ENCODE peak calls at places on chromosomes 11 and 22, in ten cellular contexts. M is brain microvascular endothelial cell, N is transverse colon, Y is cardiac muscle cell, L is ovary, G is HL-60, Q is astrocyte of the cerebellum, J is right lobe of liver, D is IMR-90, X is sigmoid colon. T is an unnamed sample.

GRCh38 chr22:46287873-46288751 is 8.6 kb upstream of the GTSE1 start:
- DNase-seq in M (no peak), N (peak; percentile 66), Y (no peak), L (no peak), G (peak; percentile 57), Q (no peak), J (peak; percentile 46), D (no peak), X (no peak), T (peak; percentile 89)

GRCh38 chr11:57763568-57763967 is 2.0 kb downstream of the CTNND1 start:
- DNase-seq in M (peak; percentile 45), N (no peak), Y (peak; percentile 55), L (no peak), G (no peak), Q (no peak), J (no peak), D (peak; percentile 53), X (no peak), T (no peak)

GRCh38 chr11:125566235-125566634 is 3.0 kb upstream of the EI24 start:
- DNase-seq in M (no peak), N (no peak), Y (no peak), L (no peak), G (no peak), Q (no peak), J (peak; percentile 76), D (no peak), X (no peak), T (no peak)

GRCh38 chr22:27183474-27183873 is 526.1 kb downstream of the MIAT start:
- DNase-seq in M (no peak), N (no peak), Y (no peak), L (no peak), G (no peak), Q (no peak), J (no peak), D (no peak), X (no peak), T (no peak)

GRCh38 chr11:33624082-33624481 is 76.5 kb downstream of the C11orf91 start:
- DNase-seq in M (no peak), N (no peak), Y (no peak), L (no peak), G (no peak), Q (no peak), J (no peak), D (no peak), X (no peak), T (peak; percentile 22)

GRCh38 chr11:5004429-5005274 is 10.0 kb downstream of the OR51L1 start:
- DNase-seq in M (peak; percentile 68), N (peak; percentile 46), Y (peak; percentile 74), L (peak; percentile 30), G (peak; percentile 4), Q (peak; percentile 55), J (peak; percentile 49), D (peak; percentile 61), X (no peak), T (peak; percentile 57)

GRCh38 chr22:47245786-47246185 is 483.3 kb downstream of the TBC1D22A start:
- DNase-seq in M (no peak), N (no peak), Y (no peak), L (no peak), G (no peak), Q (no peak), J (no peak), D (no peak), X (no peak), T (no peak)

GRCh38 chr11:19380375-19380774 is 139.6 kb upstream of the E2F8 start:
- DNase-seq in M (peak; percentile 92), N (no peak), Y (peak; percentile 77), L (no peak), G (no peak), Q (peak; percentile 33), J (no peak), D (peak; percentile 97), X (no peak), T (no peak)

GRCh38 chr11:2789791-2790580 is 90.2 kb upstream of the KCNQ1OT1 start:
- DNase-seq in M (no peak), N (peak; percentile 4), Y (no peak), L (no peak), G (no peak), Q (no peak), J (peak; percentile 2), D (no peak), X (peak; percentile 55), T (no peak)

GRCh38 chr11:6607190-6607635 is 3.6 kb downstream of the ILK start:
- DNase-seq in M (no peak), N (no peak), Y (no peak), L (no peak), G (no peak), Q (peak; percentile 15), J (no peak), D (no peak), X (no peak), T (no peak)

DNA sequence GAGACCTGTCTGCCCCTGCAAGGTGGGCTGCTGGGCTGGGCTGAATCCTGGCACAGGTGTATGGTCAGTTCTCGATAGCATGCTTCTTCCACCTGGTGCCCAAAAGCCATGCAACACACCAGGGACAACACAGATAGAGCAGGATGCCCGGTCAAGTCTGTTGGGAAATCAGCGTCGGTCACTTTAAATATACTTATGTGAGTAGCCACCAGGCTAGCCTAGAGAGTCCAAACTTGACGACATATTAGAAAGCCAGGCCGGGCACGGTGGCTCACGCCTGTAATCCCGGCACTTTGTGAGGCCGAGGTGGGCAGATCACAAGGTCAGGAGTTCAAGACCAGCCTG is 8.9 kb downstream of the C1QTNF6 start:
- DNase-seq in M (no peak), N (no peak), Y (no peak), L (peak; percentile 17), G (no peak), Q (no peak), J (no peak), D (no peak), X (no peak), T (no peak)
- TF ChIP-seq CTCF in M (no peak), N (no peak), Y (no peak), L (no peak), G (no peak), Q (no peak), J (no peak), D (no peak), X (no peak), T (no peak)

GRCh38 chr11:69986421-69987229 is 91.5 kb upstream of the ANO1 start:
- DNase-seq in M (no peak), N (no peak), Y (no peak), L (no peak), G (no peak), Q (no peak), J (no peak), D (no peak), X (no peak), T (no peak)

GRCh38 chr11:69985331-69985653 is 92.8 kb upstream of the ANO1 start:
- DNase-seq in M (no peak), N (no peak), Y (no peak), L (no peak), G (no peak), Q (no peak), J (no peak), D (no peak), X (no peak), T (no peak)

GRCh38 chr11:69984457-69985261 is 93.5 kb upstream of the ANO1 start:
- DNase-seq in M (no peak), N (no peak), Y (no peak), L (no peak), G (no peak), Q (no peak), J (no peak), D (no peak), X (no peak), T (no peak)

GRCh38 chr11:69983897-69984438 is 94.1 kb upstream of the ANO1 start:
- DNase-seq in M (no peak), N (no peak), Y (no peak), L (no peak), G (no peak), Q (no peak), J (no peak), D (peak; percentile 37), X (no peak), T (no peak)

GRCh38 chr11:69985654-69986420 is 92.3 kb upstream of the ANO1 start:
- DNase-seq in M (no peak), N (no peak), Y (no peak), L (no peak), G (no peak), Q (no peak), J (peak; percentile 42), D (no peak), X (no peak), T (no peak)
- H3K4me3 ChIP-seq in M (peak overlapping the region; percentile 24), N (peak overlapping the region; percentile 15), Y (peak overlapping the region; percentile 27), L (peak overlapping the region; percentile 21), G (no peak overlapping the region), Q (peak overlapping the region; percentile 18), J (peak overlapping the region; percentile 67), D (peak overlapping the region; percentile 72), X (peak overlapping the region; percentile 10), T (no peak overlapping the region)

GRCh38 chr11:26227311-26227710 is 104.6 kb upstream of the ANO3 start:
- DNase-seq in M (peak; percentile 63), N (no peak), Y (peak; percentile 86), L (no peak), G (no peak), Q (peak; percentile 58), J (no peak), D (peak; percentile 94), X (no peak), T (peak; percentile 65)
- TF ChIP-seq CTCF in M (peak; percentile 39), N (peak; percentile 20), Y (peak; percentile 55), L (peak; percentile 57), G (no peak), Q (peak; percentile 30), J (peak; percentile 49), D (peak; percentile 85), X (no peak), T (peak; percentile 38)

GRCh38 chr11:17475666-17476316 is 854 bp downstream of the ABCC8 start:
- DNase-seq in M (no peak), N (no peak), Y (no peak), L (no peak), G (no peak), Q (no peak), J (no peak), D (no peak), X (no peak), T (no peak)

GRCh38 chr11:17477084-17477333 is 364 bp upstream of the ABCC8 start:
- DNase-seq in M (no peak), N (no peak), Y (no peak), L (no peak), G (no peak), Q (no peak), J (no peak), D (no peak), X (no peak), T (no peak)

GRCh38 chr11:17476317-17477083 is at the start of gene ABCC8:
- DNase-seq in M (no peak), N (no peak), Y (no peak), L (no peak), G (no peak), Q (no peak), J (no peak), D (no peak), X (no peak), T (no peak)

GRCh38 chr11:17478064-17478463 is 1.4 kb upstream of the ABCC8 start:
- DNase-seq in M (no peak), N (no peak), Y (no peak), L (no peak), G (no peak), Q (no peak), J (no peak), D (no peak), X (no peak), T (no peak)

DNA sequence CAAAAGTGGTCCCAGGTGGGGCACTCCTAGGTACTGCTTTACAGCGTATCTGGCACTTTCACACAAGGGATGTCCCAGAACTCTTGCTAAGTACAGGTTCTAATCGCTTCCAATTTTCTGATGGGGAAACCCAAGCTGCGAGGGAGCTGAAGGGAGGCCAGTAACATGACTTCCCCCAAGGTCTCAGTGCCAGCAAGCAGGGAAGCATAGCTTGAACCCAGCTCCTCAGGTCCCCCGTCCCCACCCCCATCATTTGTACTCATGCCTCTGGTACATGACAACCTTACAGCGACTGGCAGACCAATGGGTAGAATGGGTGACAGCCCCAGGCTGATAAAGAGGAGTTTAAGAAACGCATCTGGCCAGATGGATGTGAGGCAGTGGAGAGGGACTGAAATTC is 716 bp upstream of the ABCC8 start:
- DNase-seq in M (no peak), N (no peak), Y (no peak), L (no peak), G (no peak), Q (no peak), J (no peak), D (no peak), X (no peak), T (no peak)
- H3K4me3 ChIP-seq in M (no peak overlapping the region), N (no peak overlapping the region), Y (no peak overlapping the region), L (no peak overlapping the region), G (no peak overlapping the region), Q (no peak overlapping the region), J (no peak overlapping the region), D (no peak overlapping the region), X (no peak overlapping the region), T (no peak overlapping the region)